ENCODE peak calls at places on chromosomes 3 and 15, in ten cellular contexts. A, K, T, V, Y, Z, L, U, S and J are unnamed samples.

GRCh38 chr15:66751579-66751978 is 49.5 kb downstream of the SMAD6 start:
- DNase-seq in S (no peak), V (no peak), U (no peak), T (peak), Z (no peak), Y (no peak), L (peak), K (no peak), A (no peak), J (no peak)

GRCh38 chr3:123716421-123716820 is 131.6 kb upstream of the HACD2 start:
- DNase-seq in L (no peak), T (no peak), U (no peak), Y (no peak), A (no peak), S (no peak), V (no peak), K (no peak), Z (no peak), J (no peak)

GRCh38 chr15:77866186-77866585 is 211.3 kb downstream of the TBC1D2B start:
- DNase-seq in K (no peak), T (no peak), A (no peak), Y (no peak), Z (no peak), L (no peak), V (no peak), S (no peak), U (no peak), J (no peak)

GRCh38 chr3:172268896-172269295 is 179.4 kb downstream of the GHSR start:
- DNase-seq in T (no peak), U (no peak), V (no peak), Y (peak), S (no peak), L (no peak), Z (no peak), A (no peak), K (no peak), J (no peak)

GRCh38 chr3:77939726-77940125 is 899.8 kb downstream of the ROBO2 start:
- DNase-seq in V (no peak), S (no peak), U (no peak), Y (no peak), L (no peak), K (no peak), T (no peak), A (no peak), Z (no peak), J (no peak)

GRCh38 chr3:140006331-140006730 is 71.3 kb downstream of the CLSTN2 start:
- DNase-seq in T (no peak), L (no peak), Z (no peak), Y (no peak), K (no peak), U (no peak), A (no peak), V (peak), S (no peak), J (no peak)

GRCh38 chr3:171058058-171058457 is 31.5 kb upstream of the SLC2A2 start:
- DNase-seq in Z (no peak), A (no peak), S (no peak), V (no peak), Y (peak), K (no peak), L (no peak), T (no peak), U (no peak), J (no peak)

GRCh38 chr15:29756358-29757267 is 65.7 kb downstream of the TJP1 start:
- DNase-seq in U (no peak), Z (no peak), V (no peak), Y (no peak), K (no peak), S (no peak), L (no peak), T (no peak), A (no peak), J (no peak)

GRCh38 chr15:93929375-93930094 is 301.8 kb upstream of the MCTP2 start:
- DNase-seq in Y (peak), K (no peak), T (no peak), V (no peak), A (no peak), L (peak), Z (no peak), U (no peak), S (peak), J (peak)

GRCh38 chr3:69764861-69765260 is 25.6 kb downstream of the MITF start:
- DNase-seq in A (no peak), Y (no peak), S (no peak), L (peak), Z (no peak), U (no peak), T (no peak), V (peak), K (no peak), J (no peak)

GRCh38 chr15:28017423-28017924 is 81.6 kb downstream of the OCA2 start:
- DNase-seq in L (no peak), K (no peak), V (peak), T (no peak), Y (no peak), S (no peak), U (no peak), Z (no peak), A (no peak), J (no peak)

GRCh38 chr3:99741588-99741987 is 76.1 kb upstream of the CMSS1 start:
- DNase-seq in S (no peak), Z (no peak), A (no peak), T (no peak), L (no peak), Y (no peak), K (no peak), V (no peak), U (no peak), J (no peak)

GRCh38 chr3:193194417-193194816 is 46.6 kb upstream of the PLAAT1 start:
- DNase-seq in S (no peak), U (no peak), T (no peak), Y (no peak), V (no peak), K (no peak), Z (no peak), A (no peak), L (no peak), J (no peak)

GRCh38 chr15:50065264-50065663 is 53.8 kb downstream of the ATP8B4 start:
- DNase-seq in V (no peak), T (no peak), Y (no peak), Z (no peak), A (no peak), U (no peak), S (no peak), L (no peak), K (no peak), J (no peak)

GRCh38 chr3:141959921-141960554 is 83.6 kb downstream of the ATP1B3 start:
- DNase-seq in T (no peak), Y (peak), L (peak), S (no peak), Z (no peak), A (no peak), U (no peak), V (no peak), K (no peak), J (no peak)

GRCh38 chr3:168040624-168041208 is 55.0 kb downstream of the GOLIM4 start:
- DNase-seq in V (peak), Z (peak), A (peak), T (no peak), Y (peak), U (peak), L (peak), K (no peak), S (peak), J (no peak)

GRCh38 chr3:66673305-66673704 is 172.5 kb upstream of the LRIG1 start:
- DNase-seq in A (no peak), T (no peak), V (no peak), Y (peak), U (no peak), L (no peak), Z (no peak), S (no peak), K (no peak), J (no peak)

GRCh38 chr3:173045770-173046382 is 95.2 kb downstream of the SPATA16 start:
- DNase-seq in Y (no peak), A (no peak), S (no peak), Z (no peak), U (no peak), L (no peak), V (no peak), K (no peak), T (no peak), J (no peak)

GRCh38 chr15:64048766-64049165 is 2.5 kb upstream of the DAPK2 start:
- DNase-seq in K (no peak), U (peak), Z (no peak), Y (no peak), S (no peak), A (no peak), V (no peak), L (no peak), T (no peak), J (no peak)

GRCh38 chr3:138254199-138254598 is 67.1 kb downstream of the ARMC8 start:
- DNase-seq in Z (no peak), A (no peak), K (no peak), T (no peak), V (no peak), Y (no peak), U (no peak), L (no peak), S (no peak), J (no peak)

GRCh38 chr3:135240426-135240825 is 445.4 kb downstream of the EPHB1 start:
- DNase-seq in Y (no peak), K (no peak), L (no peak), V (peak), T (no peak), S (no peak), A (no peak), U (no peak), Z (no peak), J (no peak)

GRCh38 chr3:49723301-49723630 is 485 bp downstream of the GMPPB start:
- DNase-seq in K (peak), S (no peak), Y (peak), V (peak), T (peak), U (peak), L (peak), A (peak), Z (peak), J (peak)

GRCh38 chr3:133384331-133385027 is 15.4 kb upstream of the BFSP2 start:
- DNase-seq in S (peak), K (peak), L (peak), T (no peak), A (peak), Y (peak), V (peak), U (peak), Z (peak), J (peak)

GRCh38 chr3:129592362-129593150 is 13.9 kb downstream of the PLXND1 start:
- DNase-seq in Z (no peak), A (no peak), T (no peak), Y (no peak), V (no peak), S (no peak), U (peak), K (peak), L (no peak), J (peak)

GRCh38 chr3:30305021-30305420 is 301.4 kb upstream of the TGFBR2 start:
- DNase-seq in K (no peak), Y (no peak), U (no peak), A (no peak), T (no peak), V (no peak), Z (no peak), L (peak), S (no peak), J (no peak)

GRCh38 chr3:37863552-37863865 is 1.8 kb downstream of the CTDSPL start:
- DNase-seq in Y (no peak), L (no peak), U (no peak), V (no peak), T (no peak), Z (no peak), S (no peak), K (no peak), A (no peak), J (no peak)

GRCh38 chr15:57772223-57772957 is 65.9 kb downstream of the POLR2M start:
- DNase-seq in Y (peak), Z (no peak), A (peak), V (no peak), S (no peak), T (no peak), U (no peak), L (peak), K (no peak), J (no peak)

GRCh38 chr3:184608209-184608608 is 46.6 kb downstream of the EPHB3 start:
- DNase-seq in T (no peak), U (no peak), S (no peak), A (no peak), K (no peak), Z (no peak), L (no peak), V (no peak), Y (no peak), J (no peak)

GRCh38 chr3:150786791-150787190 is 23.8 kb upstream of the SIAH2 start:
- DNase-seq in U (no peak), A (peak), Y (no peak), L (peak), T (no peak), Z (no peak), S (no peak), K (no peak), V (no peak), J (no peak)

GRCh38 chr15:35852818-35853624 is 307.1 kb upstream of the DPH6 start:
- DNase-seq in L (peak), S (no peak), Y (no peak), K (no peak), Z (no peak), V (no peak), A (no peak), T (no peak), U (no peak), J (no peak)

GRCh38 chr15:58212909-58213526 is 74.8 kb downstream of the AQP9 start:
- DNase-seq in T (no peak), S (no peak), Z (no peak), A (no peak), U (no peak), V (peak), Y (peak), L (peak), K (no peak), J (no peak)